ENCODE peak calls at places on chromosomes 2 and 18, in five cellular contexts. One of them, this sample, is unnamed.

GRCh38 chr2:149826471-149827125 is 239.0 kb upstream of the MMADHC start:
- DNase-seq in CD4-positive, CD25-positive, alpha-beta regulatory T cell: no peak
- DNase-seq in EH: peak; percentile 29
- DNase-seq in esophagus squamous epithelium: no peak
- DNase-seq in HEK293T: no peak
- DNase-seq in this sample: no peak

GRCh38 chr2:219684721-219685689 is 57.6 kb downstream of the SLC4A3 start:
- DNase-seq in CD4-positive, CD25-positive, alpha-beta regulatory T cell: no peak
- DNase-seq in EH: peak; percentile 81
- DNase-seq in HEK293T: no peak
- DNase-seq in esophagus squamous epithelium: no peak
- DNase-seq in this sample: peak; percentile 81

GRCh38 chr2:36357506-36358316 is 2.1 kb downstream of the CRIM1 start:
- DNase-seq in EH: peak; percentile 81
- DNase-seq in esophagus squamous epithelium: no peak
- DNase-seq in CD4-positive, CD25-positive, alpha-beta regulatory T cell: no peak
- DNase-seq in HEK293T: peak; percentile 44
- DNase-seq in this sample: peak; percentile 80

GRCh38 chr2:149768320-149768799 is 180.8 kb upstream of the MMADHC start:
- DNase-seq in EH: peak; percentile 82
- DNase-seq in esophagus squamous epithelium: no peak
- DNase-seq in HEK293T: no peak
- DNase-seq in CD4-positive, CD25-positive, alpha-beta regulatory T cell: no peak
- DNase-seq in this sample: peak; percentile 56

GRCh38 chr2:212228651-212229253 is 309.9 kb downstream of the ERBB4 start:
- DNase-seq in CD4-positive, CD25-positive, alpha-beta regulatory T cell: no peak
- DNase-seq in esophagus squamous epithelium: no peak
- DNase-seq in HEK293T: no peak
- DNase-seq in EH: no peak
- DNase-seq in this sample: peak; percentile 0

GRCh38 chr18:22286576-22286975 is 117.2 kb downstream of the GATA6 start:
- DNase-seq in HEK293T: no peak
- DNase-seq in EH: no peak
- DNase-seq in esophagus squamous epithelium: peak; percentile 0
- DNase-seq in CD4-positive, CD25-positive, alpha-beta regulatory T cell: no peak
- DNase-seq in this sample: no peak

GRCh38 chr2:213806125-213806726 is 522.0 kb downstream of the SPAG16 start:
- DNase-seq in CD4-positive, CD25-positive, alpha-beta regulatory T cell: no peak
- DNase-seq in EH: peak; percentile 43
- DNase-seq in esophagus squamous epithelium: no peak
- DNase-seq in HEK293T: no peak
- DNase-seq in this sample: peak; percentile 51

GRCh38 chr2:168673265-168674222 is 128.9 kb upstream of the NOSTRIN start:
- DNase-seq in CD4-positive, CD25-positive, alpha-beta regulatory T cell: no peak
- DNase-seq in esophagus squamous epithelium: no peak
- DNase-seq in HEK293T: no peak
- DNase-seq in EH: no peak
- DNase-seq in this sample: no peak

GRCh38 chr2:182636694-182637093 is 79.4 kb upstream of the DNAJC10 start:
- DNase-seq in esophagus squamous epithelium: no peak
- DNase-seq in HEK293T: no peak
- DNase-seq in CD4-positive, CD25-positive, alpha-beta regulatory T cell: no peak
- DNase-seq in EH: peak; percentile 60
- DNase-seq in this sample: no peak

GRCh38 chr2:51581636-51582267 is 549.8 kb upstream of the NRXN1 start:
- DNase-seq in esophagus squamous epithelium: no peak
- DNase-seq in HEK293T: no peak
- DNase-seq in EH: no peak
- DNase-seq in CD4-positive, CD25-positive, alpha-beta regulatory T cell: no peak
- DNase-seq in this sample: no peak

GRCh38 chr2:43071629-43072550 is 154.5 kb downstream of the ZFP36L2 start:
- DNase-seq in esophagus squamous epithelium: no peak
- DNase-seq in CD4-positive, CD25-positive, alpha-beta regulatory T cell: no peak
- DNase-seq in HEK293T: no peak
- DNase-seq in EH: peak; percentile 27
- DNase-seq in this sample: peak; percentile 74

GRCh38 chr2:23050388-23050787 is 334.6 kb upstream of the KLHL29 start:
- DNase-seq in esophagus squamous epithelium: no peak
- DNase-seq in EH: no peak
- DNase-seq in CD4-positive, CD25-positive, alpha-beta regulatory T cell: no peak
- DNase-seq in HEK293T: no peak
- DNase-seq in this sample: no peak

GRCh38 chr18:69770206-69770605 is 177.5 kb downstream of the CD226 start:
- DNase-seq in HEK293T: no peak
- DNase-seq in esophagus squamous epithelium: no peak
- DNase-seq in CD4-positive, CD25-positive, alpha-beta regulatory T cell: no peak
- DNase-seq in EH: no peak
- DNase-seq in this sample: no peak

GRCh38 chr2:27431395-27431794 is 3.0 kb downstream of the NRBP1 start:
- DNase-seq in esophagus squamous epithelium: no peak
- DNase-seq in EH: peak; percentile 57
- DNase-seq in CD4-positive, CD25-positive, alpha-beta regulatory T cell: peak; percentile 13
- DNase-seq in HEK293T: no peak
- DNase-seq in this sample: peak; percentile 33

GRCh38 chr2:47014564-47015051 is 99.0 kb upstream of the MCFD2 start:
- DNase-seq in CD4-positive, CD25-positive, alpha-beta regulatory T cell: no peak
- DNase-seq in EH: peak; percentile 20
- DNase-seq in esophagus squamous epithelium: no peak
- DNase-seq in HEK293T: no peak
- DNase-seq in this sample: peak; percentile 27

GRCh38 chr2:179991344-179991743 is 15.8 kb downstream of the CWC22 start:
- DNase-seq in EH: peak; percentile 33
- DNase-seq in esophagus squamous epithelium: no peak
- DNase-seq in HEK293T: peak; percentile 20
- DNase-seq in CD4-positive, CD25-positive, alpha-beta regulatory T cell: no peak
- DNase-seq in this sample: peak; percentile 9

GRCh38 chr2:85309699-85310321 is 18.0 kb downstream of the TGOLN2 start:
- DNase-seq in HEK293T: no peak
- DNase-seq in esophagus squamous epithelium: no peak
- DNase-seq in CD4-positive, CD25-positive, alpha-beta regulatory T cell: no peak
- DNase-seq in EH: no peak
- DNase-seq in this sample: no peak

GRCh38 chr2:29562896-29563295 is 358.5 kb downstream of the ALK start:
- DNase-seq in esophagus squamous epithelium: no peak
- DNase-seq in CD4-positive, CD25-positive, alpha-beta regulatory T cell: no peak
- DNase-seq in HEK293T: no peak
- DNase-seq in EH: peak; percentile 16
- DNase-seq in this sample: no peak

GRCh38 chr2:54090521-54091117 is 24.8 kb upstream of the ACYP2 start:
- DNase-seq in CD4-positive, CD25-positive, alpha-beta regulatory T cell: no peak
- DNase-seq in esophagus squamous epithelium: no peak
- DNase-seq in HEK293T: no peak
- DNase-seq in EH: no peak
- DNase-seq in this sample: no peak

GRCh38 chr2:158999458-158999857 is 31.0 kb downstream of the TANC1 start:
- DNase-seq in HEK293T: no peak
- DNase-seq in EH: peak; percentile 44
- DNase-seq in CD4-positive, CD25-positive, alpha-beta regulatory T cell: no peak
- DNase-seq in esophagus squamous epithelium: no peak
- DNase-seq in this sample: peak; percentile 36

GRCh38 chr2:40511661-40512213 is 59.8 kb upstream of the SLC8A1 start:
- DNase-seq in CD4-positive, CD25-positive, alpha-beta regulatory T cell: no peak
- DNase-seq in HEK293T: no peak
- DNase-seq in EH: peak; percentile 88
- DNase-seq in esophagus squamous epithelium: no peak
- DNase-seq in this sample: peak; percentile 95

GRCh38 chr2:50782543-50782942 is 249.4 kb downstream of the NRXN1 start:
- DNase-seq in CD4-positive, CD25-positive, alpha-beta regulatory T cell: no peak
- DNase-seq in esophagus squamous epithelium: no peak
- DNase-seq in HEK293T: no peak
- DNase-seq in EH: no peak
- DNase-seq in this sample: no peak

GRCh38 chr2:176162911-176163654 is 6.0 kb downstream of the HOXD3 start:
- DNase-seq in CD4-positive, CD25-positive, alpha-beta regulatory T cell: no peak
- DNase-seq in HEK293T: no peak
- DNase-seq in EH: no peak
- DNase-seq in esophagus squamous epithelium: no peak
- DNase-seq in this sample: no peak

GRCh38 chr2:234258562-234259141 is 208.2 kb downstream of the SPP2 start:
- DNase-seq in EH: no peak
- DNase-seq in CD4-positive, CD25-positive, alpha-beta regulatory T cell: no peak
- DNase-seq in HEK293T: no peak
- DNase-seq in esophagus squamous epithelium: no peak
- DNase-seq in this sample: no peak

GRCh38 chr18:75678662-75679061 is 251.2 kb upstream of the SMIM21 start:
- DNase-seq in EH: no peak
- DNase-seq in CD4-positive, CD25-positive, alpha-beta regulatory T cell: no peak
- DNase-seq in HEK293T: no peak
- DNase-seq in esophagus squamous epithelium: no peak
- DNase-seq in this sample: no peak

GRCh38 chr2:186624276-186624675 is 34.4 kb downstream of the ITGAV start:
- DNase-seq in esophagus squamous epithelium: no peak
- DNase-seq in HEK293T: no peak
- DNase-seq in EH: no peak
- DNase-seq in CD4-positive, CD25-positive, alpha-beta regulatory T cell: no peak
- DNase-seq in this sample: no peak

GRCh38 chr2:48218169-48218568 is 311.8 kb upstream of the STON1 start:
- DNase-seq in CD4-positive, CD25-positive, alpha-beta regulatory T cell: no peak
- DNase-seq in esophagus squamous epithelium: no peak
- DNase-seq in EH: no peak
- DNase-seq in HEK293T: no peak
- DNase-seq in this sample: no peak

GRCh38 chr2:36413218-36413617 is 57.6 kb downstream of the CRIM1 start:
- DNase-seq in HEK293T: no peak
- DNase-seq in CD4-positive, CD25-positive, alpha-beta regulatory T cell: no peak
- DNase-seq in esophagus squamous epithelium: no peak
- DNase-seq in EH: peak; percentile 77
- DNase-seq in this sample: peak; percentile 62

GRCh38 chr2:241821460-241822263 is 12.7 kb downstream of the NEU4 start:
- DNase-seq in CD4-positive, CD25-positive, alpha-beta regulatory T cell: no peak
- DNase-seq in esophagus squamous epithelium: no peak
- DNase-seq in EH: no peak
- DNase-seq in HEK293T: no peak
- DNase-seq in this sample: no peak

GRCh38 chr2:36650031-36650430 is 46.5 kb upstream of the VIT start:
- DNase-seq in HEK293T: peak; percentile 10
- DNase-seq in esophagus squamous epithelium: no peak
- DNase-seq in EH: peak; percentile 89
- DNase-seq in CD4-positive, CD25-positive, alpha-beta regulatory T cell: no peak
- DNase-seq in this sample: peak; percentile 76

GRCh38 chr2:98455494-98455976 is 10.9 kb downstream of the INPP4A start:
- DNase-seq in EH: peak; percentile 46
- DNase-seq in HEK293T: no peak
- DNase-seq in CD4-positive, CD25-positive, alpha-beta regulatory T cell: no peak
- DNase-seq in esophagus squamous epithelium: no peak
- DNase-seq in this sample: peak; percentile 36

GRCh38 chr2:168804214-168804613 is 1.8 kb downstream of the NOSTRIN start:
- DNase-seq in esophagus squamous epithelium: no peak
- DNase-seq in HEK293T: no peak
- DNase-seq in EH: no peak
- DNase-seq in CD4-positive, CD25-positive, alpha-beta regulatory T cell: no peak
- DNase-seq in this sample: no peak

GRCh38 chr2:29238497-29238896 is 123.3 kb downstream of the CLIP4 start:
- DNase-seq in esophagus squamous epithelium: no peak
- DNase-seq in HEK293T: peak; percentile 76
- DNase-seq in EH: peak; percentile 41
- DNase-seq in CD4-positive, CD25-positive, alpha-beta regulatory T cell: no peak
- DNase-seq in this sample: peak; percentile 25